ENCODE peak calls at places on chromosomes 6 and 20, in ten cellular contexts. One of them, this sample, is unnamed.
A peak's percentile ranks its signal among the peaks of the same experiment; 100 is the strongest.

GRCh38 chr20:22583773-22584629 is at the start of gene FOXA2:
- DNase-seq in SW 1271: no peak
- DNase-seq in RPMI8226: peak; percentile 31
- DNase-seq in nephron progenitor cell: peak; percentile 42
- DNase-seq in dorsolateral prefrontal cortex: no peak
- DNase-seq in endothelial cell: no peak
- DNase-seq in stimulated activated CD4-positive, alpha-beta T cell treated with anti-CD3 and anti-CD28 coated beads, TNF-alpha, amount 100 ng/mL, for 48 hours: no peak
- DNase-seq in NCI-H460: no peak
- DNase-seq in fibroblast of the conjunctiva: no peak
- DNase-seq in activated CD8-positive, alpha-beta memory T cell treated with anti-CD3 and anti-CD28 coated beads for 24 hours: no peak
- DNase-seq in this sample: no peak

GRCh38 chr6:72952808-72953630 is 272.3 kb downstream of the KHDC1L start:
- DNase-seq in SW 1271: no peak
- DNase-seq in RPMI8226: no peak
- DNase-seq in nephron progenitor cell: no peak
- DNase-seq in dorsolateral prefrontal cortex: no peak
- DNase-seq in endothelial cell: no peak
- DNase-seq in stimulated activated CD4-positive, alpha-beta T cell treated with anti-CD3 and anti-CD28 coated beads, TNF-alpha, amount 100 ng/mL, for 48 hours: no peak
- DNase-seq in NCI-H460: no peak
- DNase-seq in fibroblast of the conjunctiva: no peak
- DNase-seq in activated CD8-positive, alpha-beta memory T cell treated with anti-CD3 and anti-CD28 coated beads for 24 hours: no peak
- DNase-seq in this sample: no peak

GRCh38 chr20:44287272-44288097 is 23.5 kb downstream of the FITM2 start:
- DNase-seq in SW 1271: no peak
- DNase-seq in RPMI8226: no peak
- DNase-seq in nephron progenitor cell: no peak
- DNase-seq in dorsolateral prefrontal cortex: no peak
- DNase-seq in endothelial cell: no peak
- DNase-seq in stimulated activated CD4-positive, alpha-beta T cell treated with anti-CD3 and anti-CD28 coated beads, TNF-alpha, amount 100 ng/mL, for 48 hours: no peak
- DNase-seq in NCI-H460: no peak
- DNase-seq in fibroblast of the conjunctiva: no peak
- DNase-seq in activated CD8-positive, alpha-beta memory T cell treated with anti-CD3 and anti-CD28 coated beads for 24 hours: no peak
- DNase-seq in this sample: no peak

GRCh38 chr6:111873178-111874029 is at the start of gene FYN:
- DNase-seq in SW 1271: peak; percentile 87
- DNase-seq in RPMI8226: peak; percentile 91
- DNase-seq in nephron progenitor cell: peak; percentile 100
- DNase-seq in dorsolateral prefrontal cortex: peak; percentile 98
- DNase-seq in endothelial cell: peak; percentile 99
- DNase-seq in stimulated activated CD4-positive, alpha-beta T cell treated with anti-CD3 and anti-CD28 coated beads, TNF-alpha, amount 100 ng/mL, for 48 hours: peak; percentile 99
- DNase-seq in NCI-H460: peak; percentile 85
- DNase-seq in fibroblast of the conjunctiva: peak; percentile 95
- DNase-seq in activated CD8-positive, alpha-beta memory T cell treated with anti-CD3 and anti-CD28 coated beads for 24 hours: peak; percentile 99
- DNase-seq in this sample: peak; percentile 98

GRCh38 chr6:67986694-67987232 is 648.3 kb upstream of the ADGRB3 start:
- DNase-seq in SW 1271: no peak
- DNase-seq in RPMI8226: no peak
- DNase-seq in nephron progenitor cell: no peak
- DNase-seq in dorsolateral prefrontal cortex: no peak
- DNase-seq in endothelial cell: no peak
- DNase-seq in stimulated activated CD4-positive, alpha-beta T cell treated with anti-CD3 and anti-CD28 coated beads, TNF-alpha, amount 100 ng/mL, for 48 hours: no peak
- DNase-seq in NCI-H460: no peak
- DNase-seq in fibroblast of the conjunctiva: no peak
- DNase-seq in activated CD8-positive, alpha-beta memory T cell treated with anti-CD3 and anti-CD28 coated beads for 24 hours: no peak
- DNase-seq in this sample: no peak

GRCh38 chr20:45098096-45098773 is 2.7 kb downstream of the KCNS1 start:
- DNase-seq in SW 1271: no peak
- DNase-seq in RPMI8226: no peak
- DNase-seq in nephron progenitor cell: peak; percentile 68
- DNase-seq in dorsolateral prefrontal cortex: no peak
- DNase-seq in endothelial cell: peak; percentile 65
- DNase-seq in stimulated activated CD4-positive, alpha-beta T cell treated with anti-CD3 and anti-CD28 coated beads, TNF-alpha, amount 100 ng/mL, for 48 hours: no peak
- DNase-seq in NCI-H460: no peak
- DNase-seq in fibroblast of the conjunctiva: no peak
- DNase-seq in activated CD8-positive, alpha-beta memory T cell treated with anti-CD3 and anti-CD28 coated beads for 24 hours: no peak
- DNase-seq in this sample: peak; percentile 55

GRCh38 chr6:110875548-110876169 is 1.1 kb downstream of the AMD1 start:
- DNase-seq in SW 1271: no peak
- DNase-seq in RPMI8226: peak; percentile 31
- DNase-seq in nephron progenitor cell: peak; percentile 63
- DNase-seq in dorsolateral prefrontal cortex: peak; percentile 28
- DNase-seq in endothelial cell: peak; percentile 42
- DNase-seq in stimulated activated CD4-positive, alpha-beta T cell treated with anti-CD3 and anti-CD28 coated beads, TNF-alpha, amount 100 ng/mL, for 48 hours: peak; percentile 44
- DNase-seq in NCI-H460: no peak
- DNase-seq in fibroblast of the conjunctiva: no peak
- DNase-seq in activated CD8-positive, alpha-beta memory T cell treated with anti-CD3 and anti-CD28 coated beads for 24 hours: peak; percentile 87
- DNase-seq in this sample: peak; percentile 57

GRCh38 chr6:1481326-1481725 is 92.0 kb downstream of the FOXF2 start:
- DNase-seq in SW 1271: peak; percentile 85
- DNase-seq in RPMI8226: no peak
- DNase-seq in nephron progenitor cell: no peak
- DNase-seq in dorsolateral prefrontal cortex: no peak
- DNase-seq in endothelial cell: no peak
- DNase-seq in stimulated activated CD4-positive, alpha-beta T cell treated with anti-CD3 and anti-CD28 coated beads, TNF-alpha, amount 100 ng/mL, for 48 hours: no peak
- DNase-seq in NCI-H460: peak; percentile 54
- DNase-seq in fibroblast of the conjunctiva: peak; percentile 50
- DNase-seq in activated CD8-positive, alpha-beta memory T cell treated with anti-CD3 and anti-CD28 coated beads for 24 hours: no peak
- DNase-seq in this sample: no peak

GRCh38 chr6:99187429-99187828 is 162.0 kb downstream of the FAXC start:
- DNase-seq in SW 1271: no peak
- DNase-seq in RPMI8226: no peak
- DNase-seq in nephron progenitor cell: no peak
- DNase-seq in dorsolateral prefrontal cortex: no peak
- DNase-seq in endothelial cell: no peak
- DNase-seq in stimulated activated CD4-positive, alpha-beta T cell treated with anti-CD3 and anti-CD28 coated beads, TNF-alpha, amount 100 ng/mL, for 48 hours: no peak
- DNase-seq in NCI-H460: no peak
- DNase-seq in fibroblast of the conjunctiva: no peak
- DNase-seq in activated CD8-positive, alpha-beta memory T cell treated with anti-CD3 and anti-CD28 coated beads for 24 hours: no peak
- DNase-seq in this sample: no peak

GRCh38 chr6:140079328-140079727 is 704.9 kb upstream of the CITED2 start:
- DNase-seq in SW 1271: no peak
- DNase-seq in RPMI8226: no peak
- DNase-seq in nephron progenitor cell: no peak
- DNase-seq in dorsolateral prefrontal cortex: no peak
- DNase-seq in endothelial cell: no peak
- DNase-seq in stimulated activated CD4-positive, alpha-beta T cell treated with anti-CD3 and anti-CD28 coated beads, TNF-alpha, amount 100 ng/mL, for 48 hours: no peak
- DNase-seq in NCI-H460: no peak
- DNase-seq in fibroblast of the conjunctiva: no peak
- DNase-seq in activated CD8-positive, alpha-beta memory T cell treated with anti-CD3 and anti-CD28 coated beads for 24 hours: no peak
- DNase-seq in this sample: no peak

GRCh38 chr6:84868149-84868548 is 103.8 kb upstream of the TBX18 start:
- DNase-seq in SW 1271: no peak
- DNase-seq in RPMI8226: no peak
- DNase-seq in nephron progenitor cell: no peak
- DNase-seq in dorsolateral prefrontal cortex: no peak
- DNase-seq in endothelial cell: no peak
- DNase-seq in stimulated activated CD4-positive, alpha-beta T cell treated with anti-CD3 and anti-CD28 coated beads, TNF-alpha, amount 100 ng/mL, for 48 hours: no peak
- DNase-seq in NCI-H460: no peak
- DNase-seq in fibroblast of the conjunctiva: no peak
- DNase-seq in activated CD8-positive, alpha-beta memory T cell treated with anti-CD3 and anti-CD28 coated beads for 24 hours: no peak
- DNase-seq in this sample: no peak

GRCh38 chr6:146543211-146543939 is at the start of gene RAB32:
- DNase-seq in SW 1271: peak; percentile 74
- DNase-seq in RPMI8226: peak; percentile 38
- DNase-seq in nephron progenitor cell: peak; percentile 87
- DNase-seq in dorsolateral prefrontal cortex: peak; percentile 62
- DNase-seq in endothelial cell: peak; percentile 96
- DNase-seq in stimulated activated CD4-positive, alpha-beta T cell treated with anti-CD3 and anti-CD28 coated beads, TNF-alpha, amount 100 ng/mL, for 48 hours: peak; percentile 13
- DNase-seq in NCI-H460: peak; percentile 77
- DNase-seq in fibroblast of the conjunctiva: peak; percentile 95
- DNase-seq in activated CD8-positive, alpha-beta memory T cell treated with anti-CD3 and anti-CD28 coated beads for 24 hours: peak; percentile 59
- DNase-seq in this sample: no peak

GRCh38 chr20:50915424-50915823 is 15.8 kb downstream of the ADNP start:
- DNase-seq in SW 1271: no peak
- DNase-seq in RPMI8226: no peak
- DNase-seq in nephron progenitor cell: no peak
- DNase-seq in dorsolateral prefrontal cortex: no peak
- DNase-seq in endothelial cell: no peak
- DNase-seq in stimulated activated CD4-positive, alpha-beta T cell treated with anti-CD3 and anti-CD28 coated beads, TNF-alpha, amount 100 ng/mL, for 48 hours: no peak
- DNase-seq in NCI-H460: no peak
- DNase-seq in fibroblast of the conjunctiva: no peak
- DNase-seq in activated CD8-positive, alpha-beta memory T cell treated with anti-CD3 and anti-CD28 coated beads for 24 hours: no peak
- DNase-seq in this sample: no peak

GRCh38 chr6:132202569-132202968 is 198.7 kb downstream of the MOXD1 start:
- DNase-seq in SW 1271: no peak
- DNase-seq in RPMI8226: no peak
- DNase-seq in nephron progenitor cell: no peak
- DNase-seq in dorsolateral prefrontal cortex: no peak
- DNase-seq in endothelial cell: no peak
- DNase-seq in stimulated activated CD4-positive, alpha-beta T cell treated with anti-CD3 and anti-CD28 coated beads, TNF-alpha, amount 100 ng/mL, for 48 hours: no peak
- DNase-seq in NCI-H460: no peak
- DNase-seq in fibroblast of the conjunctiva: peak; percentile 72
- DNase-seq in activated CD8-positive, alpha-beta memory T cell treated with anti-CD3 and anti-CD28 coated beads for 24 hours: no peak
- DNase-seq in this sample: no peak

GRCh38 chr6:13355969-13356368 is 27.6 kb upstream of the TBC1D7 start:
- DNase-seq in SW 1271: no peak
- DNase-seq in RPMI8226: peak; percentile 89
- DNase-seq in nephron progenitor cell: no peak
- DNase-seq in dorsolateral prefrontal cortex: no peak
- DNase-seq in endothelial cell: no peak
- DNase-seq in stimulated activated CD4-positive, alpha-beta T cell treated with anti-CD3 and anti-CD28 coated beads, TNF-alpha, amount 100 ng/mL, for 48 hours: no peak
- DNase-seq in NCI-H460: no peak
- DNase-seq in fibroblast of the conjunctiva: no peak
- DNase-seq in activated CD8-positive, alpha-beta memory T cell treated with anti-CD3 and anti-CD28 coated beads for 24 hours: no peak
- DNase-seq in this sample: no peak

GRCh38 chr6:55822815-55823214 is 52.6 kb downstream of the BMP5 start:
- DNase-seq in SW 1271: no peak
- DNase-seq in RPMI8226: no peak
- DNase-seq in nephron progenitor cell: no peak
- DNase-seq in dorsolateral prefrontal cortex: no peak
- DNase-seq in endothelial cell: no peak
- DNase-seq in stimulated activated CD4-positive, alpha-beta T cell treated with anti-CD3 and anti-CD28 coated beads, TNF-alpha, amount 100 ng/mL, for 48 hours: no peak
- DNase-seq in NCI-H460: no peak
- DNase-seq in fibroblast of the conjunctiva: no peak
- DNase-seq in activated CD8-positive, alpha-beta memory T cell treated with anti-CD3 and anti-CD28 coated beads for 24 hours: no peak
- DNase-seq in this sample: no peak

GRCh38 chr20:17822540-17823155 is 122.9 kb downstream of the BANF2 start:
- DNase-seq in SW 1271: no peak
- DNase-seq in RPMI8226: no peak
- DNase-seq in nephron progenitor cell: no peak
- DNase-seq in dorsolateral prefrontal cortex: no peak
- DNase-seq in endothelial cell: no peak
- DNase-seq in stimulated activated CD4-positive, alpha-beta T cell treated with anti-CD3 and anti-CD28 coated beads, TNF-alpha, amount 100 ng/mL, for 48 hours: no peak
- DNase-seq in NCI-H460: no peak
- DNase-seq in fibroblast of the conjunctiva: no peak
- DNase-seq in activated CD8-positive, alpha-beta memory T cell treated with anti-CD3 and anti-CD28 coated beads for 24 hours: no peak
- DNase-seq in this sample: no peak

GRCh38 chr20:967796-968742 is 34.0 kb downstream of the RSPO4 start:
- DNase-seq in SW 1271: peak; percentile 31
- DNase-seq in RPMI8226: peak; percentile 35
- DNase-seq in nephron progenitor cell: no peak
- DNase-seq in dorsolateral prefrontal cortex: no peak
- DNase-seq in endothelial cell: no peak
- DNase-seq in stimulated activated CD4-positive, alpha-beta T cell treated with anti-CD3 and anti-CD28 coated beads, TNF-alpha, amount 100 ng/mL, for 48 hours: no peak
- DNase-seq in NCI-H460: peak; percentile 14
- DNase-seq in fibroblast of the conjunctiva: peak; percentile 16
- DNase-seq in activated CD8-positive, alpha-beta memory T cell treated with anti-CD3 and anti-CD28 coated beads for 24 hours: no peak
- DNase-seq in this sample: peak; percentile 39

GRCh38 chr6:64330694-64331309 is 695.2 kb downstream of the PHF3 start:
- DNase-seq in SW 1271: no peak
- DNase-seq in RPMI8226: peak; percentile 83
- DNase-seq in nephron progenitor cell: peak; percentile 83
- DNase-seq in dorsolateral prefrontal cortex: peak; percentile 65
- DNase-seq in endothelial cell: peak; percentile 74
- DNase-seq in stimulated activated CD4-positive, alpha-beta T cell treated with anti-CD3 and anti-CD28 coated beads, TNF-alpha, amount 100 ng/mL, for 48 hours: peak; percentile 7
- DNase-seq in NCI-H460: peak; percentile 39
- DNase-seq in fibroblast of the conjunctiva: peak; percentile 14
- DNase-seq in activated CD8-positive, alpha-beta memory T cell treated with anti-CD3 and anti-CD28 coated beads for 24 hours: no peak
- DNase-seq in this sample: peak; percentile 83

GRCh38 chr6:108800510-108800909 is 47.7 kb upstream of the ARMC2 start:
- DNase-seq in SW 1271: no peak
- DNase-seq in RPMI8226: no peak
- DNase-seq in nephron progenitor cell: no peak
- DNase-seq in dorsolateral prefrontal cortex: peak; percentile 33
- DNase-seq in endothelial cell: no peak
- DNase-seq in stimulated activated CD4-positive, alpha-beta T cell treated with anti-CD3 and anti-CD28 coated beads, TNF-alpha, amount 100 ng/mL, for 48 hours: no peak
- DNase-seq in NCI-H460: no peak
- DNase-seq in fibroblast of the conjunctiva: no peak
- DNase-seq in activated CD8-positive, alpha-beta memory T cell treated with anti-CD3 and anti-CD28 coated beads for 24 hours: no peak
- DNase-seq in this sample: no peak

GRCh38 chr6:13302751-13303667 is 25.3 kb downstream of the TBC1D7 start:
- DNase-seq in SW 1271: peak; percentile 49
- DNase-seq in RPMI8226: peak; percentile 94
- DNase-seq in nephron progenitor cell: no peak
- DNase-seq in dorsolateral prefrontal cortex: peak; percentile 35
- DNase-seq in endothelial cell: no peak
- DNase-seq in stimulated activated CD4-positive, alpha-beta T cell treated with anti-CD3 and anti-CD28 coated beads, TNF-alpha, amount 100 ng/mL, for 48 hours: peak; percentile 32
- DNase-seq in NCI-H460: peak; percentile 5
- DNase-seq in fibroblast of the conjunctiva: peak; percentile 92
- DNase-seq in activated CD8-positive, alpha-beta memory T cell treated with anti-CD3 and anti-CD28 coated beads for 24 hours: peak; percentile 73
- DNase-seq in this sample: no peak

GRCh38 chr6:37818536-37819176 is 871 bp upstream of the ZFAND3 start:
- DNase-seq in SW 1271: peak; percentile 85
- DNase-seq in RPMI8226: peak; percentile 99
- DNase-seq in nephron progenitor cell: peak; percentile 91
- DNase-seq in dorsolateral prefrontal cortex: peak; percentile 97
- DNase-seq in endothelial cell: peak; percentile 87
- DNase-seq in stimulated activated CD4-positive, alpha-beta T cell treated with anti-CD3 and anti-CD28 coated beads, TNF-alpha, amount 100 ng/mL, for 48 hours: peak; percentile 89
- DNase-seq in NCI-H460: peak; percentile 92
- DNase-seq in fibroblast of the conjunctiva: peak; percentile 92
- DNase-seq in activated CD8-positive, alpha-beta memory T cell treated with anti-CD3 and anti-CD28 coated beads for 24 hours: no peak
- DNase-seq in this sample: peak; percentile 99